ENCODE peak calls at places on chromosome 4, in nine cellular contexts. F, S, N, A, J, C, U, I and E are unnamed samples.

GRCh38 chr4:11900277-11900676 is 471.6 kb upstream of the HS3ST1 start:
- DNase-seq in F (no peak), S (no peak), N (no peak), A (no peak), J (no peak), C (no peak), U (no peak), I (no peak), E (no peak)

GRCh38 chr4:84814100-84814750 is 152.3 kb downstream of the WDFY3 start:
- DNase-seq in F (no peak), S (no peak), N (no peak), A (no peak), J (no peak), C (peak; percentile 45), U (no peak), I (no peak), E (no peak)

GRCh38 chr4:73763877-73764276 is 23.5 kb downstream of the CXCL8 start:
- DNase-seq in F (no peak), S (no peak), N (no peak), A (no peak), J (no peak), C (no peak), U (no peak), I (no peak), E (no peak)

GRCh38 chr4:185115827-185116232 is 27.2 kb upstream of the SLC25A4 start:
- DNase-seq in F (no peak), S (peak; percentile 69), N (peak; percentile 88), A (no peak), J (no peak), C (peak; percentile 79), U (peak; percentile 67), I (peak; percentile 74), E (no peak)

GRCh38 chr4:128810871-128811570 is 1.5 kb downstream of the JADE1 start:
- DNase-seq in F (peak; percentile 79), S (peak; percentile 92), N (peak; percentile 98), A (peak; percentile 45), J (peak; percentile 95), C (peak; percentile 88), U (peak; percentile 91), I (peak; percentile 82), E (peak; percentile 60)

GRCh38 chr4:86307432-86307831 is 52.4 kb downstream of the MAPK10 start:
- DNase-seq in F (no peak), S (no peak), N (no peak), A (no peak), J (no peak), C (no peak), U (no peak), I (no peak), E (no peak)

GRCh38 chr4:76993787-76994641 is 44.5 kb downstream of the SEPTIN11 start:
- DNase-seq in F (peak; percentile 30), S (no peak), N (no peak), A (no peak), J (no peak), C (no peak), U (no peak), I (no peak), E (no peak)

GRCh38 chr4:40916880-40917279 is 167.1 kb downstream of the NSUN7 start:
- DNase-seq in F (no peak), S (peak; percentile 67), N (peak; percentile 79), A (no peak), J (no peak), C (peak; percentile 27), U (peak; percentile 79), I (no peak), E (peak; percentile 14)

GRCh38 chr4:176875441-176875930 is 82.8 kb upstream of the VEGFC start:
- DNase-seq in F (no peak), S (no peak), N (no peak), A (no peak), J (no peak), C (no peak), U (no peak), I (no peak), E (no peak)

GRCh38 chr4:153497091-153497531 is 31.0 kb downstream of the TMEM131L start:
- DNase-seq in F (peak; percentile 51), S (no peak), N (no peak), A (no peak), J (no peak), C (peak; percentile 58), U (no peak), I (no peak), E (no peak)

GRCh38 chr4:74874785-74875367 is 58.0 kb upstream of the PARM1 start:
- DNase-seq in F (peak; percentile 3), S (no peak), N (peak; percentile 89), A (no peak), J (no peak), C (peak; percentile 64), U (no peak), I (no peak), E (peak; percentile 41)

GRCh38 chr4:85778809-85779124 is 303.8 kb downstream of the ARHGAP24 start:
- DNase-seq in F (no peak), S (no peak), N (no peak), A (no peak), J (no peak), C (no peak), U (no peak), I (no peak), E (no peak)

GRCh38 chr4:15875663-15876460 is 62.7 kb downstream of the FGFBP1 start:
- DNase-seq in F (no peak), S (no peak), N (no peak), A (no peak), J (no peak), C (no peak), U (no peak), I (no peak), E (no peak)

GRCh38 chr4:153223935-153224334 is 19.7 kb downstream of the TRIM2 start:
- DNase-seq in F (no peak), S (no peak), N (no peak), A (no peak), J (no peak), C (no peak), U (no peak), I (no peak), E (no peak)

GRCh38 chr4:11408569-11408968 is 20.1 kb downstream of the HS3ST1 start:
- DNase-seq in F (no peak), S (no peak), N (no peak), A (no peak), J (peak; percentile 2), C (no peak), U (no peak), I (no peak), E (no peak)

GRCh38 chr4:67929447-67929846 is 33.8 kb downstream of the TMPRSS11A start:
- DNase-seq in F (no peak), S (no peak), N (no peak), A (no peak), J (no peak), C (no peak), U (no peak), I (no peak), E (no peak)

GRCh38 chr4:67926485-67926884 is 36.8 kb downstream of the TMPRSS11A start:
- DNase-seq in F (no peak), S (no peak), N (no peak), A (no peak), J (peak; percentile 39), C (no peak), U (no peak), I (no peak), E (no peak)

GRCh38 chr4:67927251-67927650 is 36.0 kb downstream of the TMPRSS11A start:
- DNase-seq in F (no peak), S (no peak), N (no peak), A (no peak), J (peak; percentile 33), C (no peak), U (no peak), I (no peak), E (no peak)

GRCh38 chr4:67931256-67931655 is 32.0 kb downstream of the TMPRSS11A start:
- DNase-seq in F (no peak), S (no peak), N (no peak), A (no peak), J (no peak), C (no peak), U (no peak), I (no peak), E (no peak)

GRCh38 chr4:67928547-67928946 is 34.7 kb downstream of the TMPRSS11A start:
- DNase-seq in F (no peak), S (no peak), N (no peak), A (no peak), J (no peak), C (no peak), U (no peak), I (no peak), E (no peak)
- H3K27ac ChIP-seq in F (no peak overlapping the region), S (no peak overlapping the region), N (no peak overlapping the region), A (no peak overlapping the region), J (no peak overlapping the region), C (no peak overlapping the region), U (no peak overlapping the region), I (no peak overlapping the region), E (no peak overlapping the region)

GRCh38 chr4:8393593-8394038 is 46.9 kb downstream of the ACOX3 start:
- DNase-seq in F (no peak), S (no peak), N (no peak), A (no peak), J (no peak), C (no peak), U (peak; percentile 84), I (no peak), E (peak; percentile 41)
- H3K27ac ChIP-seq in F (no peak overlapping the region), S (no peak overlapping the region), N (no peak overlapping the region), A (peak overlapping the region; percentile 94), J (no peak overlapping the region), C (no peak overlapping the region), U (peak overlapping the region; percentile 57), I (peak overlapping the region; percentile 74), E (peak overlapping the region; percentile 95)

DNA sequence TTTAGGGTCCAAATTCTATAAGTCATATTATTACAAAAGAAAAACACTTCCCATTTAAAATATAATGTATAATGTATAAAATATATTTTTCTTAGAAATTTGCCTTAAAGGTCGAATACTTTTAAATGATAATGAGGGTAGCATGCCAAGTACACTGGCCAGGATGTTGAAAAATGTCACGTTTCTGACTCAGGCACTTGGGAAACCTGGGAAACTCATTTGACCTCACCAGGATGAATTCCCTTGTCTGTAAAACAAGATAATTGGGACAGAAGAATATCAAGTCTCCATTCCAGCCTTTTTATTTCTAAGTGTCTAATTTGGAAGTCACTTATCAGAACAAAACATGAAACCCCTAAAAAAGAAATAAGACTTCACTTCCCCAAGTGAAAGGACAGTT is 3.4 kb upstream of the SLC39A8 start:
- DNase-seq in F (no peak), S (no peak), N (no peak), A (no peak), J (no peak), C (no peak), U (no peak), I (no peak), E (no peak)
- H3K27ac ChIP-seq in F (no peak overlapping the region), S (no peak overlapping the region), N (no peak overlapping the region), A (no peak overlapping the region), J (no peak overlapping the region), C (no peak overlapping the region), U (no peak overlapping the region), I (no peak overlapping the region), E (no peak overlapping the region)

DNA sequence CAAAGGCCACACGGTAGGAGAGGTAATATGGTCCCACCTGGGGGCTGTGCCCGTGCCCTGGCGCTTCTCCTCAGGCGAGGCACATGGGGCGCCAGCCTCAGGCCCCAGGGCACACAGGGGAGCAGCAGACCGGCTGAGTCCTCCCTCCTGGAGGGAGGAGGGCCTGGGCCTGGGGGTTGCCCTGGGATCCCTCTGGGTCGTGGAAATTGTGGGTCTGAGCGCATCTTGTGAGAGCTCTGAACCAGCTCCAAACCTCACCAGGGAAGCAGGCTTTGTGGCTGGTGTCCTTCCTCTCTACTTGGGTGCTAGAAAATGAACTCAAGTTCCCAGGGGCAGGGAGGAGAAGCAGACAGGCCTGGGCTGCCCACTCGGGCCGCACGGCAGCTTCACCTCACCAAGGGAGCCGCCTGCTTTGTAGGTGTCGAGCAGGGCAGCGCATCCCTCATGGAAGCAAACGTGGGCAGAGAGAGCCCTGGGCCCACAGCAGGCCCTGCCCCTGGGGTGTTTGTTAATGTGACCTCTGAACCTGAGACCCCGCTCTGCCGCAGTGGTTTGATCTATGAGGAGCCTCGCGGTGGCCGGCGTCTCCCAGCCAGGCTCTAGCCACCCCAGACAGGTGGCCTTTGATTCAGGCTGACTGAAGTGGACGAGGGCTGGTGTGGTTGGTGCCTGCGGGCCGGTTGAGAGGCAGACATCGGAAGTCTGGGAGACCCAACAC is 10.8 kb downstream of the HTRA3 start:
- DNase-seq in F (no peak), S (no peak), N (no peak), A (no peak), J (peak; percentile 62), C (no peak), U (no peak), I (no peak), E (no peak)
- H3K27ac ChIP-seq in F (no peak overlapping the region), S (no peak overlapping the region), N (no peak overlapping the region), A (no peak overlapping the region), J (no peak overlapping the region), C (no peak overlapping the region), U (no peak overlapping the region), I (no peak overlapping the region), E (no peak overlapping the region)